ENCODE peak calls at places on chromosome 22, in ten cellular contexts. H is H1, G is stomach, T is A549, X is transverse colon, R is tibial nerve, L is ovary, S is sigmoid colon, N is SK-N-SH, C is K562. U is an unnamed sample.

GRCh38 chr22:31142285-31142684 is 2.0 kb upstream of the PLA2G3 start:
- DNase-seq in H (no peak), G (no peak), T (no peak), X (no peak), R (no peak), L (no peak), S (no peak), N (no peak), C (no peak), U (no peak)

GRCh38 chr22:35977136-35977535 is 51.5 kb downstream of the RBFOX2 start:
- DNase-seq in H (no peak), G (no peak), T (no peak), X (no peak), R (no peak), L (no peak), S (no peak), N (no peak), C (no peak), U (no peak)

GRCh38 chr22:20583471-20583922 is 76.1 kb downstream of the MED15 start:
- DNase-seq in H (no peak), G (no peak), T (peak), X (no peak), R (no peak), L (no peak), S (no peak), N (no peak), C (peak), U (no peak)

GRCh38 chr22:20999350-21000214 is 2.3 kb downstream of the THAP7 start:
- DNase-seq in H (no peak), G (no peak), T (no peak), X (no peak), R (no peak), L (no peak), S (no peak), N (no peak), C (no peak), U (no peak)

GRCh38 chr22:26558246-26558895 is 31.6 kb downstream of the TPST2 start:
- DNase-seq in H (no peak), G (no peak), T (no peak), X (no peak), R (no peak), L (no peak), S (no peak), N (no peak), C (no peak), U (no peak)

GRCh38 chr22:50146440-50147228 is 23.9 kb upstream of the PANX2 start:
- DNase-seq in H (no peak), G (peak), T (peak), X (peak), R (peak), L (peak), S (peak), N (peak), C (peak), U (peak)

GRCh38 chr22:17980638-17981051 is 43.7 kb downstream of the MICAL3 start:
- DNase-seq in H (no peak), G (peak), T (no peak), X (peak), R (peak), L (no peak), S (no peak), N (peak), C (peak), U (no peak)

GRCh38 chr22:44363980-44364749 is 51.4 kb upstream of the SHISAL1 start:
- DNase-seq in H (no peak), G (no peak), T (no peak), X (no peak), R (no peak), L (no peak), S (peak), N (peak), C (no peak), U (no peak)

GRCh38 chr22:31451709-31452571 is 37.7 kb downstream of the EIF4ENIF1 start:
- DNase-seq in H (no peak), G (no peak), T (peak), X (no peak), R (no peak), L (no peak), S (no peak), N (peak), C (peak), U (no peak)

GRCh38 chr22:44033689-44034088 is 9.6 kb downstream of the PARVB start:
- DNase-seq in H (no peak), G (no peak), T (no peak), X (no peak), R (no peak), L (no peak), S (no peak), N (no peak), C (no peak), U (no peak)

GRCh38 chr22:39612811-39613548 is 42.4 kb downstream of the CACNA1I start:
- DNase-seq in H (no peak), G (no peak), T (no peak), X (no peak), R (no peak), L (no peak), S (no peak), N (no peak), C (no peak), U (no peak)

GRCh38 chr22:28155808-28156207 is 236.8 kb upstream of the PITPNB start:
- DNase-seq in H (no peak), G (no peak), T (no peak), X (no peak), R (no peak), L (no peak), S (no peak), N (no peak), C (no peak), U (no peak)

GRCh38 chr22:46641829-46642266 is 21.7 kb downstream of the GRAMD4 start:
- DNase-seq in H (no peak), G (no peak), T (no peak), X (no peak), R (no peak), L (no peak), S (peak), N (no peak), C (no peak), U (no peak)

GRCh38 chr22:22230438-22230837 is 14.1 kb upstream of the VPREB1 start:
- DNase-seq in H (no peak), G (no peak), T (no peak), X (no peak), R (no peak), L (no peak), S (no peak), N (no peak), C (no peak), U (no peak)
- TF ChIP-seq EP300 in H (no peak), G (no peak), T (no peak), X (no peak), R (no peak), L (no peak), S (no peak), N (no peak), C (no peak), U (no peak)

DNA sequence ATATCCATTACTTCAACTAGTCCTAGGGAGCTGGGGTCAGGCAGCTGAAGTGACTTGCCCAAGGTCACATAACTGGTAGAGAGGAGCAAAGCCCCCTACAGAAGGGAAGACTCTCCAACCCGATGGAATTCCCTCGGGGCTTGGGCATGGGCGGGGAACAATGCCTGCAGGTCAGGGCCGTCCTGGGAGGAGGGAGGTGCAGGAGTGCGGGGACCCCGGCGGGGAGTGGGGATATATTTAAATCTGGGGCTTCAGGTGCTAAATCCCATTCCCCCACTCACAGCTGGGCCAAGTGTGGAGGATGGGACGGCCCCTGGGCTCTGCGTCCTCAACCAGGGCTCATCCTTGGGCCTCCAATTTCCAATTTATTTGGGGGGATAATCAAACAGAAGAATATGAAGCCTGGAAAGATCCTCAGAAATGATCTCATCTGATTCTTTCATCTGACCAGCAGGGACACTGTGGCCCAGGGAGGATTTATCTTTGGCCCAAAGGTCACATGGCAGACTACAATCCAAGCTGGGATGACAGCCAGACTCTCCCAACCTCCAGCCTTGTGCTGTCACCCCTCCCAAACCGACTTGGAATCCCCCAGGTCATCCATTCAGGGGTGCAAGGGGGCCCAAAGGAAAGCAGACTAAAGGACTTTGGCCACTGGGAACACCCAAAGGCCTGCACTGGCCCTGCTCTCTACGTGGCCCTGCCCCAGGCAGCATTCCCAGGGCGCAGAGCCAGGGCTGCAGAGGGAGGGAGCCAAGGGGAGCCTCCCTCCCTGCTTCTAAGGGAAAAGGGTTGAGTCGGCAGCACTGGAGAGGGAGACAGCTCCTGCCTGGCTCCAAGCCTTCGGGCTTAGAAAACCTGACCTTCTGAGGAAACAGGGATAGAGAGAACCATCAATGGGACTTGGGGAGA is 8.7 kb upstream of the C1QTNF6 start:
- DNase-seq in H (no peak), G (peak), T (peak), X (peak), R (peak), L (peak), S (peak), N (peak), C (no peak), U (peak)
- TF ChIP-seq EP300 in H (no peak), G (no peak), T (peak), X (peak), R (no peak), L (no peak), S (no peak), N (no peak), C (no peak), U (no peak)

GRCh38 chr22:38177926-38178604 is 3.6 kb downstream of the PLA2G6 start:
- DNase-seq in H (no peak), G (peak), T (peak), X (peak), R (peak), L (peak), S (peak), N (no peak), C (peak), U (no peak)
- TF ChIP-seq EP300 in H (no peak), G (no peak), T (no peak), X (peak), R (peak), L (no peak), S (no peak), N (no peak), C (no peak), U (no peak)

DNA sequence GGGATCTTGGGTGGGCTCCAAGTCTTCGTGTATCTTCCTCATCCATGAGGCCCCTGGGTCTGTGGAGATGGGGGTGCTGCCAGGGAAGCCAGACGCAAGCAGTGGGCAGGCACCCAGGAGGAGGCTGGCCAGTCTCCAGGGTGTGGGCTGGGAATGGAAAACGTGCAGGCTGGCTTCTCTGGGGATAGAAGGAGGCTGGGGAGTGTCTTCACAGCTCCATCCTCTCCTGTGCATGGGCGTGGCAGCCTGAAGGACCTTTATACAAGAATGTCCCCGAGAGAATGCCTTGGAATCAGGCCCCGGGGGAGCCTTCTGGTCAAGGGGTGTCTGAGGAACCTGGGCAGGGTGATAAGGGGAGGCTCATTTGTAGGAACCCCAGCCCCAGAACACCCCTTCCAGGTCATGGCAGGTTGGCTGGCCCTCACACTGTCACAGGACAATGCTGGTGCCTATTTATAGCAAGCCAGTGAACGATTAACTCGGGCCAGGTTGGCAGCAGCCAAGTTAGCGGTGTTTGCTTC is 14.0 kb downstream of the SGSM1 start:
- DNase-seq in H (no peak), G (peak), T (peak), X (peak), R (no peak), L (peak), S (peak), N (peak), C (no peak), U (no peak)
- TF ChIP-seq EP300 in H (no peak), G (no peak), T (no peak), X (no peak), R (no peak), L (no peak), S (no peak), N (no peak), C (no peak), U (no peak)

GRCh38 chr22:32574957-32575893 is 100.6 kb downstream of the FBXO7 start:
- DNase-seq in H (no peak), G (no peak), T (no peak), X (no peak), R (no peak), L (no peak), S (no peak), N (peak), C (no peak), U (peak)
- TF ChIP-seq EP300 in H (no peak), G (no peak), T (no peak), X (no peak), R (no peak), L (no peak), S (no peak), N (no peak), C (no peak), U (no peak)

U was measured in suprapubic skin.